ENCODE peak calls at places on chromosome 9, in ten cellular contexts. P, U, H, Y, F, G, A, E, S and V are unnamed samples.

GRCh38 chr9:27749838-27750237 is 176.6 kb upstream of the C9orf72 start:
- DNase-seq in S (peak), H (no peak), F (no peak), U (no peak), A (no peak), Y (no peak), P (no peak), G (no peak), E (no peak), V (peak)

GRCh38 chr9:15531380-15531779 is 20.6 kb upstream of the PSIP1 start:
- DNase-seq in A (no peak), G (no peak), S (no peak), F (no peak), U (peak), E (no peak), H (no peak), Y (no peak), P (no peak), V (no peak)

GRCh38 chr9:133888048-133888778 is 103.9 kb downstream of the VAV2 start:
- DNase-seq in G (peak), H (no peak), E (no peak), U (no peak), F (no peak), Y (no peak), P (no peak), S (peak), A (no peak), V (peak)

GRCh38 chr9:129333613-129333960 is 155.5 kb upstream of the IER5L start:
- DNase-seq in P (peak), S (no peak), G (no peak), F (no peak), U (no peak), E (no peak), Y (no peak), H (no peak), A (no peak), V (no peak)

GRCh38 chr9:124869986-124870560 is 8.1 kb downstream of the ARPC5L start:
- DNase-seq in P (peak), E (no peak), S (peak), A (peak), H (peak), G (peak), Y (peak), F (peak), U (peak), V (peak)

GRCh38 chr9:91802391-91802790 is 147.6 kb downstream of the ROR2 start:
- DNase-seq in A (no peak), Y (no peak), U (no peak), H (no peak), E (peak), G (no peak), F (no peak), S (no peak), P (no peak), V (no peak)

GRCh38 chr9:92759990-92760893 is 4.4 kb downstream of the BICD2 start:
- DNase-seq in P (no peak), G (no peak), F (peak), H (no peak), S (no peak), E (no peak), A (peak), U (no peak), Y (no peak), V (no peak)

GRCh38 chr9:85971731-85972130 is 30.8 kb downstream of the NAA35 start:
- DNase-seq in U (no peak), Y (no peak), P (no peak), H (no peak), E (peak), G (no peak), A (no peak), S (no peak), F (no peak), V (no peak)

GRCh38 chr9:133113928-133114351 is 7.1 kb downstream of the RALGDS start:
- DNase-seq in U (no peak), F (peak), P (no peak), E (no peak), A (no peak), G (no peak), Y (no peak), H (no peak), S (no peak), V (no peak)

GRCh38 chr9:96483733-96484240 is 33.8 kb downstream of the HABP4 start:
- DNase-seq in Y (no peak), H (no peak), P (no peak), S (no peak), G (no peak), A (no peak), U (no peak), F (no peak), E (no peak), V (no peak)

GRCh38 chr9:107175826-107176500 is 107.1 kb upstream of the RAD23B start:
- DNase-seq in A (no peak), P (no peak), E (no peak), F (no peak), G (no peak), Y (no peak), S (no peak), H (no peak), U (no peak), V (no peak)

GRCh38 chr9:7143801-7144200 is 386.0 kb downstream of the KDM4C start:
- DNase-seq in E (no peak), H (no peak), G (no peak), A (no peak), F (no peak), S (no peak), U (no peak), Y (no peak), P (no peak), V (no peak)

GRCh38 chr9:4289411-4290380 is 10.2 kb downstream of the GLIS3 start:
- DNase-seq in Y (no peak), A (no peak), U (no peak), S (no peak), E (no peak), G (no peak), F (no peak), P (no peak), H (no peak), V (no peak)

GRCh38 chr9:98538626-98539031 is 170.1 kb downstream of the GABBR2 start:
- DNase-seq in H (no peak), S (no peak), A (no peak), G (no peak), Y (no peak), F (peak), P (peak), U (no peak), E (peak), V (no peak)

GRCh38 chr9:16314476-16314875 is 556.0 kb downstream of the BNC2 start:
- DNase-seq in S (no peak), E (no peak), U (no peak), H (no peak), P (no peak), G (no peak), A (no peak), Y (no peak), F (no peak), V (no peak)

GRCh38 chr9:108478871-108479332 is 376.9 kb downstream of the ACTL7B start:
- DNase-seq in U (peak), H (no peak), G (no peak), P (peak), E (peak), F (no peak), Y (no peak), S (peak), A (no peak), V (peak)

GRCh38 chr9:133332381-133332730 is 3.6 kb downstream of the SURF6 start:
- DNase-seq in E (no peak), S (no peak), Y (no peak), H (no peak), P (no peak), A (no peak), F (peak), G (no peak), U (no peak), V (no peak)

GRCh38 chr9:97904725-97905124 is 17.6 kb downstream of the TRMO start:
- DNase-seq in F (no peak), G (no peak), S (no peak), A (no peak), Y (no peak), P (no peak), H (no peak), U (no peak), E (no peak), V (no peak)

GRCh38 chr9:92948632-92949031 is 1.3 kb downstream of the FGD3 start:
- DNase-seq in E (no peak), S (no peak), F (no peak), H (no peak), U (no peak), Y (no peak), G (no peak), A (no peak), P (no peak), V (no peak)

GRCh38 chr9:21970800-21971620 is 23.2 kb downstream of the CDKN2A start:
- DNase-seq in E (no peak), A (no peak), P (no peak), F (no peak), U (no peak), Y (no peak), H (no peak), S (no peak), G (no peak), V (no peak)

GRCh38 chr9:116605904-116606341 is 81.2 kb upstream of the TRIM32 start:
- DNase-seq in U (no peak), A (no peak), E (peak), P (no peak), Y (no peak), S (no peak), F (no peak), H (no peak), G (no peak), V (no peak)

GRCh38 chr9:91407580-91408275 is 15.9 kb downstream of the NFIL3 start:
- DNase-seq in E (no peak), G (no peak), P (peak), Y (no peak), H (no peak), A (no peak), S (no peak), U (no peak), F (no peak), V (no peak)

GRCh38 chr9:33140406-33141360 is 26.5 kb downstream of the B4GALT1 start:
- DNase-seq in H (no peak), U (peak), P (no peak), A (no peak), Y (no peak), G (no peak), E (no peak), F (no peak), S (no peak), V (no peak)

GRCh38 chr9:81759680-81760215 is 70.4 kb upstream of the TLE1 start:
- DNase-seq in P (peak), H (no peak), G (no peak), A (no peak), S (peak), F (no peak), Y (no peak), E (peak), U (no peak), V (peak)
- H3K4me3 ChIP-seq in P (no peak), H (no peak), G (no peak), A (no peak), S (no peak), F (no peak), Y (no peak), E (no peak), U (no peak), V (no peak)

GRCh38 chr9:19517202-19517942 is 108.6 kb downstream of the ACER2 start:
- DNase-seq in A (no peak), G (no peak), S (peak), U (peak), P (peak), Y (peak), H (peak), E (no peak), F (no peak), V (peak)
- TF ChIP-seq CTCF in A (no peak), G (no peak), S (peak), U (peak), P (peak), Y (peak), H (peak), E (peak), F (no peak), V (peak)

GRCh38 chr9:94881023-94881422 is 154.5 kb downstream of the AOPEP start:
- DNase-seq in Y (no peak), P (no peak), A (no peak), U (no peak), S (peak), H (no peak), G (no peak), E (peak), F (no peak), V (peak)
- H3K4me3 ChIP-seq in Y (no peak), P (no peak), A (no peak), U (no peak), S (no peak), H (no peak), G (no peak), E (no peak), F (no peak), V (no peak)

GRCh38 chr9:83000765-83001164 is 62.2 kb downstream of the RASEF start:
- DNase-seq in Y (no peak), F (no peak), G (no peak), P (no peak), S (no peak), A (no peak), E (no peak), H (no peak), U (peak), V (no peak)
- TF ChIP-seq CTCF in Y (no peak), F (no peak), G (no peak), P (no peak), S (no peak), A (no peak), E (no peak), H (no peak), U (no peak), V (no peak)

DNA sequence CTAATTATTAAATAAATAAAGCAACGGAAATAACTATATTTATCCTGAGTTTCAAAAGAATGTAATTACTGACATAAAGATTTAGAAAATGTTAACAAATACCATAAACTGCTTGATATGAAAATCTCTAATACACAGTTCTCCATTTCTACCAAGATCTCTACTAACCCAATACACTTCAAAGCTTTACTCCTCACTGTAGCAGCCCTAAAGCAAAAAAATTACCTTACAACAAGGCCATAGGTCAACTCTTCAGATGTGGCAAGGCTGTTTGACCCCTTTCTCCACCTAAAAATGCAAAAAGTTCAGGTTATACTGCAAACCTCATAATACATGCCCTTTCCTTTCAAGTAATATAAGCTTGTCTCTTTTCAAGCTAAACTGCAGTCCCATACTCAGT is 96.7 kb downstream of the UGCG start:
- DNase-seq in S (no peak), P (no peak), A (no peak), Y (no peak), U (no peak), F (no peak), H (no peak), E (no peak), G (no peak), V (no peak)
- H3K4me3 ChIP-seq in S (no peak), P (no peak), A (no peak), Y (no peak), U (peak), F (no peak), H (no peak), E (no peak), G (no peak), V (no peak)

DNA sequence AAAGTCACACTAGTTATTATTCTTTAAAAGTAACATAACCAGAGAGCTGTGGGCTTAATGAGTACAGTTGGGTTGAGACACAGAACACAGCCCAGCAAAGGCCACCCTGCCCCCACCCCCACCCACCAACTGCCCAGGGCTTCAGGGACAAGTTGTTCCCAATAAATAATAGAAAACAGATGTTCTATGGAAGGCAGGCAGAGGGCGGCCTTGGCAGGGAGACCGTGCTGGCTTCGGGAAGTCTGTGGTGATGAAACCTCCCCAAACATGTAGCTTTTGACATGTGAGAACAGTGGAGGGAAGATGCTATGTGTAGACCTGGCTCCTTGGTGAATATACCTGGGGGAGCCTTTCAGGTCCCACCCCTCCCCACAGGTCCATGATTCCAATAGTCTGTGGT is 10.0 kb downstream of the TRAF1 start:
- DNase-seq in Y (no peak), E (peak), A (no peak), H (no peak), U (no peak), P (no peak), S (no peak), F (no peak), G (no peak), V (peak)
- TF ChIP-seq CTCF in Y (no peak), E (peak), A (no peak), H (peak), U (no peak), P (no peak), S (peak), F (no peak), G (no peak), V (peak)

GRCh38 chr9:36278243-36278642 is 20.0 kb upstream of the GNE start:
- DNase-seq in G (no peak), P (no peak), S (no peak), U (no peak), A (no peak), E (no peak), Y (no peak), H (no peak), F (no peak), V (no peak)

GRCh38 chr9:36275060-36275459 is 16.8 kb upstream of the GNE start:
- DNase-seq in E (no peak), H (no peak), Y (no peak), A (no peak), P (no peak), U (no peak), G (no peak), S (no peak), F (no peak), V (no peak)

GRCh38 chr9:36276254-36276653 is 18.0 kb upstream of the GNE start:
- DNase-seq in H (no peak), E (no peak), S (no peak), F (no peak), G (no peak), A (no peak), P (no peak), Y (no peak), U (no peak), V (no peak)

GRCh38 chr9:36280989-36281388 is 22.7 kb upstream of the GNE start:
- DNase-seq in U (no peak), S (no peak), A (no peak), E (no peak), Y (no peak), F (no peak), G (no peak), H (no peak), P (peak), V (no peak)

GRCh38 chr9:36276840-36277239 is 18.6 kb upstream of the GNE start:
- DNase-seq in H (peak), P (no peak), E (peak), F (no peak), A (no peak), Y (no peak), U (no peak), G (peak), S (peak), V (no peak)
- H3K4me3 ChIP-seq in H (no peak), P (no peak), E (peak), F (peak), A (no peak), Y (no peak), U (no peak), G (no peak), S (no peak), V (peak)

DNA sequence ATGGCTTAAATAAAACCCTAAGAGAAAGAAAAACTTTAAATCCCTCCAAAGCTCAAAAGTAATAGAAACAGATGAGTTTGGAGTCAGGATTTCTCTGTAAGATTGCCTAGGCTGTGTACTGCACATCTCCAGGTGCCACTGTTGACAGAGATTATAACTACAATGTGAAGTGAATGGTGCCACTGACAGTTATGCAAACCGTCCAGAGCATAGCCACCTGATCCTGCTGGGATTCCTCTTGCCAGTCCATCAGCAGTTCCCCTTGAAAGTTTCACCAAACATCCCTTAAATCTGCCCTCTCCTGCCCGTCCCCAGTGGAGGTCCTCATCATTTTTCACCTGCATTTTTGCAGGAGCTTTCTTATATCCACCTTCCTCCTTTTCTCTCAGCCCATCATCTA is 42.5 kb downstream of the FXN start:
- DNase-seq in G (no peak), P (no peak), Y (no peak), A (no peak), E (no peak), S (no peak), U (no peak), F (no peak), H (no peak), V (no peak)
- TF ChIP-seq CTCF in G (no peak), P (no peak), Y (no peak), A (no peak), E (no peak), S (no peak), U (no peak), F (no peak), H (no peak), V (no peak)